ENCODE peak calls at places on chromosome 14, in seven cellular contexts. A is testis, G is uterus, S is stomach, U is Peyer's patch, T is esophagus squamous epithelium, O is ovary. J is an unnamed sample. For H3K27me3 and H3K4me1, the result is how much of the 10 kb centered on the place peaks cover.

GRCh38 chr14:81256289-81256960 is 35.7 kb upstream of the GTF2A1 start:
- DNase-seq in A (no peak), G (no peak), S (no peak), U (no peak), T (no peak), O (no peak), J (no peak)

GRCh38 chr14:104054222-104054905 is 31.1 kb upstream of the ASPG start:
- DNase-seq in A (no peak), G (no peak), S (no peak), U (no peak), T (no peak), O (no peak), J (no peak)

GRCh38 chr14:99819514-99819913 is 26.3 kb downstream of the EML1 start:
- DNase-seq in A (no peak), G (peak), S (no peak), U (no peak), T (no peak), O (no peak), J (no peak)

GRCh38 chr14:72904840-72905561 is 11.1 kb upstream of the DPF3 start:
- DNase-seq in A (peak), G (peak), S (peak), U (peak), T (no peak), O (peak), J (peak)

GRCh38 chr14:100827751-100828447 is 2.0 kb downstream of the MEG3 start:
- DNase-seq in A (peak), G (no peak), S (no peak), U (no peak), T (no peak), O (peak), J (no peak)

GRCh38 chr14:51498411-51499227 is 153.1 kb upstream of the FRMD6 start:
- DNase-seq in A (no peak), G (no peak), S (no peak), U (no peak), T (no peak), O (no peak), J (no peak)

GRCh38 chr14:86604546-86604945 is 1074.6 kb downstream of the FLRT2 start:
- DNase-seq in A (no peak), G (no peak), S (no peak), U (no peak), T (no peak), O (no peak), J (no peak)

GRCh38 chr14:96511146-96511545 is 9.0 kb downstream of the PAPOLA start:
- DNase-seq in A (no peak), G (no peak), S (no peak), U (no peak), T (no peak), O (no peak), J (no peak)

GRCh38 chr14:53956427-53957201 is at the start of gene BMP4:
- DNase-seq in A (peak), G (peak), S (peak), U (peak), T (no peak), O (peak), J (peak)

GRCh38 chr14:62162998-62163589 is 400.9 kb downstream of the SNAPC1 start:
- DNase-seq in A (peak), G (no peak), S (no peak), U (no peak), T (no peak), O (no peak), J (no peak)

GRCh38 chr14:31954991-31955390 is 122.1 kb upstream of the ARHGAP5 start:
- DNase-seq in A (no peak), G (no peak), S (no peak), U (no peak), T (no peak), O (no peak), J (no peak)

GRCh38 chr14:97306133-97306784 is 509.1 kb downstream of the VRK1 start:
- DNase-seq in A (no peak), G (no peak), S (no peak), U (no peak), T (no peak), O (no peak), J (no peak)

GRCh38 chr14:28599605-28600004 is 167.0 kb upstream of the FOXG1 start:
- DNase-seq in A (no peak), G (no peak), S (no peak), U (no peak), T (no peak), O (no peak), J (no peak)

GRCh38 chr14:71214241-71214640 is 307.0 kb downstream of the PCNX1 start:
- DNase-seq in A (no peak), G (no peak), S (no peak), U (no peak), T (no peak), O (no peak), J (no peak)

GRCh38 chr14:44211718-44212117 is 295.4 kb downstream of the FSCB start:
- DNase-seq in A (no peak), G (no peak), S (no peak), U (no peak), T (no peak), O (no peak), J (no peak)

GRCh38 chr14:104941508-104942365 is 17.1 kb downstream of the PLD4 start:
- DNase-seq in A (no peak), G (no peak), S (no peak), U (no peak), T (no peak), O (no peak), J (peak)

GRCh38 chr14:66401447-66402095 is 84.6 kb upstream of the CCDC196 start:
- DNase-seq in A (no peak), G (no peak), S (no peak), U (no peak), T (no peak), O (no peak), J (no peak)

GRCh38 chr14:73246387-73247150 is 9.3 kb downstream of the PAPLN start:
- DNase-seq in A (no peak), G (no peak), S (no peak), U (no peak), T (no peak), O (no peak), J (no peak)

GRCh38 chr14:100241279-100241678 is 2.3 kb downstream of the YY1 start:
- DNase-seq in A (no peak), G (no peak), S (no peak), U (no peak), T (no peak), O (no peak), J (no peak)

GRCh38 chr14:51564460-51564859 is 87.2 kb upstream of the FRMD6 start:
- DNase-seq in A (no peak), G (no peak), S (no peak), U (no peak), T (no peak), O (no peak), J (no peak)

GRCh38 chr14:29663281-29663801 is 264.3 kb downstream of the PRKD1 start:
- DNase-seq in A (peak), G (no peak), S (no peak), U (no peak), T (no peak), O (no peak), J (no peak)

GRCh38 chr14:75277000-75277795 is 1.4 kb upstream of the FOS start:
- DNase-seq in A (peak), G (peak), S (peak), U (peak), T (no peak), O (peak), J (peak)

GRCh38 chr14:71521736-71522135 is 410.5 kb upstream of the RGS6 start:
- DNase-seq in A (no peak), G (no peak), S (no peak), U (no peak), T (no peak), O (no peak), J (no peak)

GRCh38 chr14:24802236-24802635 is 168.2 kb upstream of the GZMB start:
- DNase-seq in A (no peak), G (no peak), S (no peak), U (no peak), T (no peak), O (no peak), J (no peak)

GRCh38 chr14:104576607-104577332 is 2.8 kb upstream of the C14orf180 start:
- DNase-seq in A (no peak), G (no peak), S (peak), U (peak), T (no peak), O (no peak), J (no peak)

DNA sequence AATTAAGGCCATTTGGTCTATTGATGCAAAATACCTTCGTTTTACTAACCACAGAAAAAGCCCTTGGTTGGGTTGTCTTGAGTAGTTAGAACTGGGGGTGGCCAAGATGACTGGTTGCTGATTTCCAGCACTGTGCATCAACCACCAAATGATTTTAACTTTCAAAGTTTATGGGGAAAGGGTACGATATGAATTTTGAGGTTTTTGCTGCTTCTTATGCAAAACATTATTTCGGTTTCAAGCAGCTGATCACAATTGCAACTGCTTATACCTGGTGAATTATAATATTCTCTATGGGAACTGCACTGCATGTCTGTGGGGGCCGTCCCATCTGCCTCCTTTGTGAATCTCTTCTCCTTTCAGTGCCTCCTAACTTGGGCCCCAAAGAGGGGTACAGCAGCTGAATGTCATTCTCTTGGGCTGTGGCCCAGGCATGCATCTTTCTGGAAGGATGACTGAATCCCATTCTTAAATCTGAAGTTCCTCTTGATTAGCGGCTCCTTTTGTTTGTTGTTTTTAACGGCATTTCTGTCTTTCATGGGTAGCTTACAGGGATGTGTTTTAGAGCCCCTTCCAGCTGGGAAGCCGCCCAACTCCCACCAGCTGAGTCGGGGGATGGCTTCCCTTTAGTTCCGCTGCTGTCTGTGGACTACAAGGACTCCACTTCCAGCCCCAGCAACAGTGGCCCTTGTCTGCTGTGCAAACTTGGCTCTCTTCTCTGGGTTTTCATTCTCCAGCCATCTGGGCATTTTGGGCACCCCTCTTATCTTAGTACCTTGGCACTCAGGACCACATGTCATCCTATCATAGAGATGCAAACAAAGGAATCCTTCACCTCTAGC is 479.8 kb downstream of the ZFP36L1 start:
- DNase-seq in A (no peak), G (no peak), S (no peak), U (peak), T (no peak), O (no peak), J (no peak)
- TF ChIP-seq POLR2A in A (no peak), G (no peak), S (no peak), U (no peak), T (no peak), O (no peak), J (no peak)

GRCh38 chr14:95077380-95077779 is 79.9 kb downstream of the DICER1 start:
- DNase-seq in A (no peak), G (no peak), S (no peak), U (no peak), T (no peak), O (no peak), J (no peak)
- H3K27me3 ChIP-seq in A (under half), G (under half), S (under half), U (under half), T (under half), O (under half), J (under half)

DNA sequence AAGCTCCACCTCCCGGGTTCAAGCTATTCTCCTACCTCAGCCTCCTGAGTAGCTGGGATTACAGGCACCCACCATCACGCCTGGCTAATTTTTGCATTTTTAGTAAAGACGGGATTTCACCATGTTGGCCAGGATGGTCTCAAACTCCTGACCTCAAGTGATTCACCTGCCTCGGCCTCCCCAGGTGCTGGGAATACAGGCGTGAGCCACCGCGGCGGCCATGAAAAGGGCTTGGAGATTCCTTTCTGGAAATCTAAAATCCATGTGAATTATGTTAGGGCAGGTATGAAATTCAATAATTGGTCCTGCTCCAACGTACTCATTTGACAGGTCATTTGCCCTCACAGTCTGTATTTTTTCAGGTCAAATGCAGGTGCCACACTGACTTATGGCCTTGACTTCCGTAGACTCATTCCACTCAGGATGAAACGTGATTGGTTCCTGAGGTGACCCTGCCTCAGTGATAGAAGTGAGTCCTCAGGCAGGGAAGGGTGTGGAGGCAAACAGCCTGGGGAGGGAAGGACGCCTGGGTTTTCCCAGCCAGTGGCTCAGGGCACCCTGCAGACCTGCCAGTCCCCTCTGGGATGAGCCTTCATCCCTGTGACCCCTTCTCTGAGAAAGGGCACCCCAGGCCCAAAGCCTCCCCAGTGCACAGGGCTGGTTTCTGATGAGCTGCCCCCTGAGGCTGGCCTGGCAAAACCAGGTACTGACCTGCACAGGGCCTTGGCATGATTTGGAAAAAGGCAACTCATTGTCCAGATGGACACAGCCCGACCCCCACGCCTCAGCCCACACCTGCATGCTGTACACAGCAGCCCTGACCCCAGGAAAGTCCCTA is 48.7 kb downstream of the PSMA6 start:
- DNase-seq in A (peak), G (no peak), S (no peak), U (peak), T (no peak), O (no peak), J (no peak)
- H3K4me1 ChIP-seq in A (half or more), G (under half), S (half or more), U (under half), T (half or more), O (under half), J (half or more)

GRCh38 chr14:22872833-22873520 is 1.4 kb downstream of the LRP10 start:
- DNase-seq in A (no peak), G (no peak), S (no peak), U (no peak), T (no peak), O (no peak), J (no peak)

GRCh38 chr14:22875748-22876319 is 4.3 kb downstream of the LRP10 start:
- DNase-seq in A (no peak), G (no peak), S (no peak), U (no peak), T (no peak), O (no peak), J (no peak)

GRCh38 chr14:22878271-22879246 is 4.5 kb upstream of the REM2 start:
- DNase-seq in A (no peak), G (no peak), S (no peak), U (no peak), T (no peak), O (no peak), J (no peak)

GRCh38 chr14:22875003-22875747 is 3.6 kb downstream of the LRP10 start:
- DNase-seq in A (no peak), G (no peak), S (no peak), U (no peak), T (no peak), O (no peak), J (no peak)

GRCh38 chr14:22877000-22877501 is 5.5 kb downstream of the LRP10 start:
- DNase-seq in A (no peak), G (no peak), S (no peak), U (no peak), T (no peak), O (no peak), J (no peak)
- TF ChIP-seq POLR2A in A (no peak), G (no peak), S (no peak), U (no peak), T (no peak), O (no peak), J (no peak)

DNA sequence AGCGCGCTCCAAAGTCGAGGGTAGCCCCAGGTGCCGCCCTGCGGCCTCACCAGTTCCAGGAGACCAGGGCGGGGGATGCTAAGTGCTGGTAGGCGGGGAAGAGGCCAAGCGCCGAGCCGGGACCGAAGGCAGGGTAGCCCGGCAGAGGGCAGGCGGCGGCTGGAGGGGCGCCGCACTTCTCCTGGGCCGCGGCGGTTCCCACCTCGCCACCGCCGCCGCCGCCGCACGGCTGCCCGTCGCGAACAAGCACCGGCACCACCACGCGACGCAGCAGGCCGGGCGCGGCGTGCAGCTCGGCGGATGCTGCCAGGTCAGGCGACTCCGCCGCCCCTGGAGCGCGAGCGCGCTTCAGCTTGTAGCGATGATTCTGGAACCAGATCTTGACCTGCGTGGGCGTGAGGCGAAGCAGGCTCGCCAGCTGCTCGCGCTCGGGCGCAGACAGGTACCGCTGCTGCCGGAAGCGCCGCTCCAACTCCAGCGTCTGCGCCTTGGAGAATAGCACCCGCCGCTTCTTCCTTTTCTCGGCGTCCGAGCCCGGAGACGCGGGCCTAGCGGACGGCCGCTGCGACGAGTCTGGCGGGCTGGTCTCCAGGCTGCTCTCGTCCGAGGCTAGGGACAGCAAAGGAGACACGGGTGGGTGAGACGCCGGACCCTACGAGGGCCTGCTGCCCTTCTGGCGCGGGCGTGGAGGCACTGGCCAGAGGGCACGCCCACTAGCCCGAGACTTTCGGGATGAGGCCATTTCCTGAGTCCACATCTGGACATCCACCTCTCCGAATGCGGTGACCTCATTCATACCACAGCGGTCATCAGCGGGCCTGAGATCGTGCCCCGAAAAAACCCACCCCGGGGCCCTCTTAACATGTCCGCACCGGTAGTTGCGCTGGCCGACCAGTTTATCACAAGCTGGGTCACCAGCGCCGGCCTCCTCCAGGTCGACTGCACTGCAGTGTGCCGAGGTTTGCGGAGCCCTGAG is 1.3 kb downstream of the NKX2-8 start:
- DNase-seq in A (peak), G (no peak), S (no peak), U (no peak), T (no peak), O (peak), J (no peak)
- H3K27me3 ChIP-seq in A (under half), G (under half), S (under half), U (under half), T (under half), O (under half), J (half or more)

GRCh38 chr14:49364752-49365117 is 221.4 kb downstream of the RPS29 start:
- DNase-seq in A (no peak), G (no peak), S (no peak), U (no peak), T (no peak), O (no peak), J (no peak)
- H3K4me1 ChIP-seq in A (under half), G (under half), S (under half), U (under half), T (under half), O (under half), J (under half)

DNA sequence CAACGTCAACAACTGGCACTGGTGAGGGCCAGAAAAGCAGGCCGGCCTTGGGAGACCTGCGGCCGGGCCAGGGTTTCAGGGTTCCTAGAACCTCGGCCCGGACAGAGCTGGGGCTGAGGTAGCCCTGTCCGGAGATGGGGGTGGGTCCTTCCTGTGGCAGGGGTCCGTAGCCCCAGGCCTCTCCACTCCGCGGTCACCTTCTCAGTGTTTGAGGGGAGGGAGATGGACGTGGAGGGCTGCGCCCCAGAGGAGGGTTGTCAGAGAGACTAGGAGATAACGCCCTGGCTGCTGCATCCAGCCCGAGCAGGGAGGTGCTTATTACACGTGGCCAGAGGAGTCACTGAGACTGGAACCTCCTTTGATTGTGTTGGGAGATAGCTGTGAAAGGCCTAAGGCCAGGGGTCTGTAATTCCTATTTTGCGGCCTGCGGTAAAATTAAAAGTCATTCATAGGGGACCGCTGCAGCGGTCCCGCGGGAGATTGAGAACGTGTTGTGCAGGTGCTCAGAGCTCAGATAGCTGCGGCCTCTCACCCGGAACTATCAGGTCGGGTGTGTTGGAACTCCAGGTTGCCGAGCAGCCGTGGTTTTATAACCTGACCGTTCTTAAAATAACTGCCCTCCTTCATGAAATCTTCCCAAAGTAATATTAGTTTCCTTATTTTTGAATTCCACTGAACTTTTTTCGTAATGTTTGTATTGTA is 507 bp downstream of the AHSA1 start:
- DNase-seq in A (peak), G (no peak), S (peak), U (peak), T (no peak), O (no peak), J (no peak)
- TF ChIP-seq POLR2A in A (no peak), G (no peak), S (no peak), U (no peak), T (no peak), O (no peak), J (no peak)

GRCh38 chr14:38210587-38211257 is 3.0 kb downstream of the SSTR1 start:
- DNase-seq in A (peak), G (no peak), S (peak), U (peak), T (no peak), O (peak), J (no peak)
- H3K27me3 ChIP-seq in A (under half), G (under half), S (under half), U (under half), T (under half), O (under half), J (half or more)

J was measured in suprapubic skin.